ENCODE peak calls at places on chromosome 1, in five cellular contexts. L, I, Z, E and U are unnamed samples.
A peak's percentile ranks its signal among the peaks of the same experiment; 100 is the strongest.

GRCh38 chr1:167524651-167525050 is 6.3 kb upstream of the CD247 start:
- DNase-seq in E (no peak), I (no peak), Z (no peak), L (no peak), U (no peak)

GRCh38 chr1:37601441-37601840 is 5.7 kb upstream of the GNL2 start:
- DNase-seq in Z (no peak), I (no peak), L (no peak), E (no peak), U (no peak)

GRCh38 chr1:171441278-171441677 is 44.1 kb upstream of the PRRC2C start:
- DNase-seq in E (no peak), L (no peak), I (peak; percentile 87), Z (no peak), U (no peak)

GRCh38 chr1:183676515-183677189 is 23.5 kb upstream of the APOBEC4 start:
- DNase-seq in I (peak; percentile 94), L (no peak), E (no peak), Z (no peak), U (no peak)

GRCh38 chr1:247468746-247469145 is 10.8 kb upstream of the OR2B11 start:
- DNase-seq in I (no peak), E (no peak), L (no peak), Z (no peak), U (no peak)

GRCh38 chr1:67314696-67315095 is 7.0 kb downstream of the IL12RB2 start:
- DNase-seq in L (no peak), I (no peak), Z (no peak), E (no peak), U (no peak)

GRCh38 chr1:42322577-42322976 is 12.5 kb downstream of the FOXJ3 start:
- DNase-seq in I (peak; percentile 55), Z (no peak), E (no peak), L (no peak), U (no peak)

GRCh38 chr1:29354511-29355098 is 118.3 kb downstream of the PTPRU start:
- DNase-seq in L (no peak), I (no peak), E (no peak), Z (no peak), U (no peak)

GRCh38 chr1:202860744-202861419 is 28.1 kb downstream of the RABIF start:
- DNase-seq in E (peak; percentile 74), I (peak; percentile 56), L (peak; percentile 9), Z (no peak), U (peak; percentile 41)
- H3K27ac ChIP-seq in E (peak overlapping the region; percentile 47), I (no peak overlapping the region), L (peak overlapping the region; percentile 65), Z (no peak overlapping the region), U (peak overlapping the region; percentile 57)

GRCh38 chr1:24186993-24187790 is at the start of gene IFNLR1:
- DNase-seq in E (peak; percentile 85), L (peak; percentile 38), I (peak; percentile 63), Z (peak; percentile 63), U (peak; percentile 33)
- H3K27ac ChIP-seq in E (peak within 1 kb of the TSS; percentile 88), L (peak within 1 kb of the TSS; percentile 54), I (no peak within 1 kb of the TSS), Z (no peak within 1 kb of the TSS), U (peak within 1 kb of the TSS; percentile 6)

GRCh38 chr1:52706941-52707926 is 9.1 kb upstream of the COA7 start:
- DNase-seq in Z (no peak), E (peak; percentile 23), I (no peak), L (no peak), U (no peak)
- H3K27ac ChIP-seq in Z (no peak overlapping the region), E (peak overlapping the region; percentile 38), I (peak overlapping the region; percentile 34), L (peak overlapping the region; percentile 5), U (peak overlapping the region; percentile 56)

GRCh38 chr1:21308330-21308729 is 18.1 kb upstream of the ECE1 start:
- DNase-seq in I (no peak), E (no peak), Z (no peak), L (no peak), U (peak; percentile 53)
- H3K27ac ChIP-seq in I (no peak overlapping the region), E (peak overlapping the region; percentile 23), Z (no peak overlapping the region), L (no peak overlapping the region), U (peak overlapping the region; percentile 73)

GRCh38 chr1:26999440-26999987 is 6.0 kb downstream of the TRNP1 start:
- DNase-seq in L (peak; percentile 78), I (peak; percentile 97), E (peak; percentile 86), Z (peak; percentile 85), U (peak; percentile 83)
- H3K27ac ChIP-seq in L (peak overlapping the region; percentile 87), I (peak overlapping the region; percentile 91), E (peak overlapping the region; percentile 83), Z (peak overlapping the region; percentile 74), U (peak overlapping the region; percentile 78)

GRCh38 chr1:237013608-237014007 is 9.4 kb upstream of the MT1HL1 start:
- DNase-seq in I (no peak), L (no peak), E (no peak), Z (no peak), U (no peak)
- H3K27ac ChIP-seq in I (no peak overlapping the region), L (peak overlapping the region; percentile 93), E (peak overlapping the region; percentile 71), Z (peak overlapping the region; percentile 81), U (peak overlapping the region; percentile 39)